ENCODE peak calls at places on chromosomes 2 and 18, in seven cellular contexts. One of them, this sample, is unnamed.

GRCh38 chr18:49742563-49743295 is 70.6 kb downstream of the ACAA2 start:
- DNase-seq in K562: no peak
- DNase-seq in CD8-positive, alpha-beta memory T cell: no peak
- DNase-seq in Right ventricle myocardium inferior: no peak
- DNase-seq in T follicular helper cell: no peak
- DNase-seq in NCI-H2081: no peak
- DNase-seq in brain microvascular endothelial cell: no peak
- DNase-seq in this sample: no peak

GRCh38 chr2:70927641-70928040 is 8.1 kb upstream of the ATP6V1B1 start:
- DNase-seq in CD8-positive, alpha-beta memory T cell: no peak
- DNase-seq in K562: no peak
- DNase-seq in T follicular helper cell: no peak
- DNase-seq in brain microvascular endothelial cell: no peak
- DNase-seq in Right ventricle myocardium inferior: no peak
- DNase-seq in NCI-H2081: no peak
- DNase-seq in this sample: no peak

GRCh38 chr2:143841935-143842334 is 678.0 kb downstream of the ZEB2 start:
- DNase-seq in brain microvascular endothelial cell: no peak
- DNase-seq in CD8-positive, alpha-beta memory T cell: no peak
- DNase-seq in T follicular helper cell: no peak
- DNase-seq in NCI-H2081: no peak
- DNase-seq in Right ventricle myocardium inferior: no peak
- DNase-seq in K562: peak; percentile 14
- DNase-seq in this sample: no peak

GRCh38 chr18:77108821-77109692 is 23.5 kb downstream of the MBP start:
- DNase-seq in T follicular helper cell: no peak
- DNase-seq in Right ventricle myocardium inferior: no peak
- DNase-seq in K562: no peak
- DNase-seq in CD8-positive, alpha-beta memory T cell: no peak
- DNase-seq in NCI-H2081: no peak
- DNase-seq in brain microvascular endothelial cell: no peak
- DNase-seq in this sample: no peak

GRCh38 chr2:102258386-102259074 is 52.8 kb upstream of the IL1RL1 start:
- DNase-seq in T follicular helper cell: no peak
- DNase-seq in CD8-positive, alpha-beta memory T cell: no peak
- DNase-seq in K562: no peak
- DNase-seq in NCI-H2081: no peak
- DNase-seq in brain microvascular endothelial cell: peak; percentile 91
- DNase-seq in Right ventricle myocardium inferior: peak; percentile 57
- DNase-seq in this sample: no peak

GRCh38 chr2:184692137-184692734 is 93.9 kb downstream of the ZNF804A start:
- DNase-seq in K562: no peak
- DNase-seq in NCI-H2081: peak; percentile 93
- DNase-seq in CD8-positive, alpha-beta memory T cell: no peak
- DNase-seq in brain microvascular endothelial cell: no peak
- DNase-seq in T follicular helper cell: no peak
- DNase-seq in Right ventricle myocardium inferior: no peak
- DNase-seq in this sample: no peak

GRCh38 chr2:241202681-241203080 is 14.2 kb downstream of the ANO7 start:
- DNase-seq in Right ventricle myocardium inferior: peak; percentile 8
- DNase-seq in T follicular helper cell: no peak
- DNase-seq in NCI-H2081: no peak
- DNase-seq in brain microvascular endothelial cell: no peak
- DNase-seq in K562: no peak
- DNase-seq in CD8-positive, alpha-beta memory T cell: no peak
- DNase-seq in this sample: no peak

GRCh38 chr2:195710407-195710806 is 53.4 kb downstream of the SLC39A10 start:
- DNase-seq in K562: no peak
- DNase-seq in CD8-positive, alpha-beta memory T cell: no peak
- DNase-seq in T follicular helper cell: no peak
- DNase-seq in Right ventricle myocardium inferior: no peak
- DNase-seq in brain microvascular endothelial cell: no peak
- DNase-seq in NCI-H2081: no peak
- DNase-seq in this sample: no peak

GRCh38 chr2:64114063-64114911 is 29.9 kb downstream of the PELI1 start:
- DNase-seq in T follicular helper cell: no peak
- DNase-seq in brain microvascular endothelial cell: peak; percentile 41
- DNase-seq in CD8-positive, alpha-beta memory T cell: peak; percentile 19
- DNase-seq in NCI-H2081: no peak
- DNase-seq in Right ventricle myocardium inferior: no peak
- DNase-seq in K562: no peak
- DNase-seq in this sample: no peak

This sample was measured in T-cell.